ENCODE peak calls at places on chromosomes 4 and X, in seven cellular contexts. B is nucleus accumbens, A is occipital lobe, G is HS-5, Z is T-helper 9 cell, M is activated T-cell treated with anti-CD3 and anti-CD28 coated beads for 1 hour, E is left cardiac atrium. P is an unnamed sample.

GRCh38 chrX:84160736-84161135 is 27.3 kb downstream of the RPS6KA6 start:
- DNase-seq in Z (no peak), A (no peak), B (no peak), M (no peak), G (no peak), E (no peak), P (no peak)

GRCh38 chr4:125505637-125506036 is 190.9 kb downstream of the FAT4 start:
- DNase-seq in G (no peak), M (no peak), E (no peak), A (no peak), Z (no peak), B (no peak), P (no peak)

GRCh38 chr4:148112231-148112982 is 329.8 kb downstream of the NR3C2 start:
- DNase-seq in G (peak), M (no peak), E (no peak), A (no peak), B (no peak), Z (no peak), P (no peak)

GRCh38 chrX:134547047-134547679 is 87.2 kb downstream of the HPRT1 start:
- DNase-seq in Z (no peak), G (no peak), B (no peak), E (no peak), M (no peak), A (no peak), P (no peak)

GRCh38 chrX:78315745-78316144 is 11.7 kb downstream of the CYSLTR1 start:
- DNase-seq in Z (no peak), E (no peak), B (no peak), G (no peak), A (no peak), M (no peak), P (no peak)

GRCh38 chrX:13607356-13607995 is 38.1 kb downstream of the EGFL6 start:
- DNase-seq in A (no peak), B (no peak), M (no peak), E (no peak), G (no peak), Z (no peak), P (no peak)

GRCh38 chrX:152819732-152820131 is 10.8 kb downstream of the CETN2 start:
- DNase-seq in E (no peak), Z (no peak), M (no peak), A (no peak), B (no peak), G (peak), P (no peak)

GRCh38 chr4:147307896-147308680 is 172.8 kb upstream of the EDNRA start:
- DNase-seq in B (no peak), G (no peak), E (no peak), M (no peak), Z (no peak), A (no peak), P (no peak)

GRCh38 chr4:182255421-182256190 is 12.4 kb downstream of the TENM3 start:
- DNase-seq in G (no peak), E (no peak), A (no peak), M (no peak), B (no peak), Z (no peak), P (no peak)

GRCh38 chr4:31125496-31125895 is 405.3 kb downstream of the PCDH7 start:
- DNase-seq in E (no peak), B (no peak), G (no peak), A (no peak), M (no peak), Z (no peak), P (no peak)

P was measured in Panc1.